ENCODE peak calls at places on chromosomes 1 and 21, in six cellular contexts. H is neuronal stem cell, K is IMR-90, G is mesendoderm, A is H1, F is trophoblast cell. M is an unnamed sample.
A peak's percentile ranks its signal among the peaks of the same experiment; 100 is the strongest.

GRCh38 chr1:172054172-172054571 is 212.9 kb downstream of the DNM3 start:
- DNase-seq in G (no peak), A (no peak), K (no peak), H (no peak), F (no peak), M (peak; percentile 18)

GRCh38 chr1:56437959-56438358 is 141.4 kb downstream of the PLPP3 start:
- DNase-seq in A (no peak), G (peak; percentile 56), F (no peak), K (peak; percentile 38), H (no peak), M (no peak)

GRCh38 chr1:47837046-47837830 is 159.9 kb downstream of the TRABD2B start:
- DNase-seq in F (peak; percentile 85), G (no peak), K (no peak), H (no peak), A (no peak), M (no peak)

GRCh38 chr21:29025328-29025713 is 853 bp downstream of the USP16 start:
- DNase-seq in G (peak; percentile 23), F (peak; percentile 53), A (no peak), K (peak; percentile 22), H (no peak), M (peak; percentile 69)

GRCh38 chr1:160777486-160778089 is 18.4 kb upstream of the LY9 start:
- DNase-seq in G (peak; percentile 82), H (peak; percentile 46), F (peak; percentile 86), A (peak; percentile 70), K (no peak), M (peak; percentile 2)

GRCh38 chr21:45768011-45768740 is 124.7 kb downstream of the PCBP3 start:
- DNase-seq in F (no peak), K (peak; percentile 24), G (no peak), A (no peak), H (no peak), M (peak; percentile 6)

GRCh38 chr1:87279201-87279860 is 49.3 kb upstream of the LMO4 start:
- DNase-seq in K (peak; percentile 6), A (no peak), H (no peak), F (peak; percentile 57), G (no peak), M (no peak)

GRCh38 chr1:226663327-226663704 is 75.8 kb downstream of the ITPKB start:
- DNase-seq in G (no peak), F (no peak), K (no peak), A (no peak), H (no peak), M (no peak)

GRCh38 chr21:35559128-35559831 is 501.0 kb downstream of the SETD4 start:
- DNase-seq in A (no peak), G (no peak), K (peak; percentile 95), H (no peak), F (peak; percentile 6), M (peak; percentile 98)

GRCh38 chr1:99682291-99682751 is 36.4 kb downstream of the PALMD start:
- DNase-seq in K (peak; percentile 88), G (no peak), H (no peak), A (no peak), F (peak; percentile 82), M (peak; percentile 91)

GRCh38 chr1:57131701-57132394 is 166.0 kb upstream of the C8B start:
- DNase-seq in G (no peak), H (no peak), A (no peak), K (peak; percentile 30), F (no peak), M (no peak)

GRCh38 chr1:197675475-197676324 is 99.6 kb downstream of the DENND1B start:
- DNase-seq in K (peak; percentile 22), G (no peak), F (peak; percentile 7), H (no peak), A (no peak), M (peak; percentile 33)

GRCh38 chr1:162632234-162632666 is at the start of gene DDR2:
- DNase-seq in H (no peak), A (no peak), F (no peak), G (peak; percentile 77), K (peak; percentile 96), M (peak; percentile 82)

GRCh38 chr21:42172596-42173483 is 46.1 kb upstream of the ABCG1 start:
- DNase-seq in H (no peak), G (no peak), A (no peak), F (no peak), K (no peak), M (no peak)

GRCh38 chr1:27592600-27593340 is 11.2 kb downstream of the AHDC1 start:
- DNase-seq in K (no peak), F (no peak), H (no peak), A (peak; percentile 85), G (peak; percentile 90), M (no peak)
- H3K27ac ChIP-seq in K (no peak overlapping the region), F (peak overlapping the region; percentile 11), H (peak overlapping the region; percentile 91), A (peak overlapping the region; percentile 51), G (peak overlapping the region; percentile 73), M (peak overlapping the region; percentile 53)

DNA sequence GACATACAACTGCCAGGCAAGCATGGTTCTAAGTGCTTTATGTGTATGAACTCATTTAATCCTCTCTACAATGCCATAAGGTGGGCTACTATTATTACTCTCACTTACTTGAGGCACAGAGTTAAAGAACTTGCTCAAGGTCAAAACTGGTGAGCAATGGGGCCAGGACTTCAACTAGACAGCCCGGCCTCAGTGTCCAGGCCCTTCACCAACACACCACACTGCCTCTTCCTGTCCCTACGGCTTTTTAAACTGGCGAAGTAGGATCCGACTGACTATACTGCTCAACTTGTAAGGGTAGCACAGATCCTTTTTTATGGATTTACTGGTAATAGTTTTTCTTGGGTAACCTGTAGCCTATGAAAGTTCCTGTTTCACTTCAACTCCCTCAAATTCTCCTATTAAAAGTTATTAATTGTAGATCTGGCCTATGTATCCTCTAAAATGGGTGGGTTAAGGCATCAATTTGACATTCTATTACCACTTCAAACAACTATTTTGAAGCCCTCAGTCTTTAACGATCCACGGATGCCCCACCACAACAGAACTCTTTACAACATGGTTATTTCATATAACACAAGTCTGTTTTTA is 4.3 kb downstream of the ERRFI1 start:
- DNase-seq in F (no peak), H (no peak), K (no peak), A (no peak), G (no peak), M (peak; percentile 39)
- H3K4me3 ChIP-seq in F (no peak overlapping the region), H (no peak overlapping the region), K (peak overlapping the region; percentile 66), A (no peak overlapping the region), G (no peak overlapping the region), M (peak overlapping the region; percentile 55)

GRCh38 chr21:38982096-38982495 is 176.4 kb downstream of the ETS2 start:
- DNase-seq in H (peak; percentile 50), G (peak; percentile 93), K (no peak), F (peak; percentile 40), A (no peak), M (no peak)
- H2BK5ac ChIP-seq in H (no peak overlapping the region), G (no peak overlapping the region), K (no peak overlapping the region), F (no peak overlapping the region), A (peak overlapping the region; percentile 76), M (no peak overlapping the region)

GRCh38 chr1:234629026-234629425 is 19.0 kb upstream of the IRF2BP2 start:
- DNase-seq in G (no peak), H (no peak), F (peak; percentile 54), K (no peak), A (no peak), M (no peak)
- H3K27ac ChIP-seq in G (no peak overlapping the region), H (no peak overlapping the region), F (no peak overlapping the region), K (no peak overlapping the region), A (no peak overlapping the region), M (no peak overlapping the region)

GRCh38 chr1:240114222-240114621 is 22.5 kb downstream of the FMN2 start:
- DNase-seq in H (no peak), A (no peak), F (no peak), G (peak; percentile 18), K (no peak), M (no peak)
- H3K4me3 ChIP-seq in H (no peak overlapping the region), A (no peak overlapping the region), F (no peak overlapping the region), G (no peak overlapping the region), K (no peak overlapping the region), M (no peak overlapping the region)

GRCh38 chr1:203796223-203796747 is 862 bp downstream of the ZBED6 start:
- DNase-seq in H (no peak), K (peak; percentile 26), G (peak; percentile 76), F (peak; percentile 40), A (no peak), M (peak; percentile 66)
- H2BK5ac ChIP-seq in H (no peak overlapping the region), K (peak overlapping the region; percentile 83), G (peak overlapping the region; percentile 90), F (peak overlapping the region; percentile 73), A (peak overlapping the region; percentile 97), M (peak overlapping the region; percentile 71)

GRCh38 chr1:8876099-8876496 is 2.4 kb downstream of the ENO1 start:
- DNase-seq in H (no peak), A (no peak), G (no peak), K (no peak), F (no peak), M (no peak)
- H3K27ac ChIP-seq in H (no peak overlapping the region), A (no peak overlapping the region), G (peak overlapping the region; percentile 94), K (no peak overlapping the region), F (no peak overlapping the region), M (peak overlapping the region; percentile 95)

GRCh38 chr1:46486432-46487015 is 3.1 kb upstream of the DMBX1 start:
- DNase-seq in K (no peak), G (no peak), H (no peak), A (no peak), F (no peak), M (no peak)

GRCh38 chr1:46487818-46488218 is 1.8 kb upstream of the DMBX1 start:
- DNase-seq in H (no peak), G (peak; percentile 75), K (no peak), F (no peak), A (peak; percentile 69), M (no peak)

GRCh38 chr1:46489638-46490602 is at the start of gene DMBX1:
- DNase-seq in H (no peak), F (peak; percentile 49), G (peak; percentile 72), K (no peak), A (peak; percentile 87), M (peak; percentile 8)

GRCh38 chr1:46489169-46489637 is 433 bp upstream of the DMBX1 start:
- DNase-seq in A (no peak), F (peak; percentile 11), H (no peak), K (no peak), G (no peak), M (no peak)

GRCh38 chr1:46488343-46489168 is 1.1 kb upstream of the DMBX1 start:
- DNase-seq in G (no peak), H (no peak), K (peak; percentile 30), F (no peak), A (peak; percentile 77), M (peak; percentile 33)
- H3K4me3 ChIP-seq in G (no peak overlapping the region), H (no peak overlapping the region), K (no peak overlapping the region), F (no peak overlapping the region), A (peak overlapping the region; percentile 45), M (no peak overlapping the region)

M was measured in mesenchymal stem cell.